ENCODE peak calls at places on chromosomes 6 and 20, in seven cellular contexts. I, Q, D, S, J, V and O are unnamed samples.

GRCh38 chr6:5412017-5412416 is 150.7 kb downstream of the FARS2 start:
- DNase-seq in I (no peak), Q (no peak), D (no peak), S (no peak), J (no peak), V (no peak), O (no peak)

GRCh38 chr6:53794073-53794719 is 609 bp upstream of the LRRC1 start:
- DNase-seq in I (peak), Q (peak), D (peak), S (peak), J (peak), V (peak), O (no peak)

GRCh38 chr6:42279144-42279781 is 61.6 kb upstream of the MRPS10 start:
- DNase-seq in I (peak), Q (peak), D (no peak), S (peak), J (no peak), V (peak), O (no peak)

GRCh38 chr20:1241456-1241855 is 15.6 kb downstream of the RAD21L1 start:
- DNase-seq in I (no peak), Q (no peak), D (no peak), S (no peak), J (no peak), V (no peak), O (no peak)

GRCh38 chr6:128507337-128508310 is 12.8 kb downstream of the PTPRK start:
- DNase-seq in I (peak), Q (peak), D (no peak), S (no peak), J (no peak), V (no peak), O (no peak)

GRCh38 chr20:48333707-48334106 is 494.1 kb downstream of the PREX1 start:
- DNase-seq in I (no peak), Q (no peak), D (no peak), S (no peak), J (no peak), V (no peak), O (no peak)

GRCh38 chr6:63440057-63440456 is 120.3 kb upstream of the LGSN start:
- DNase-seq in I (no peak), Q (no peak), D (no peak), S (no peak), J (no peak), V (no peak), O (no peak)

GRCh38 chr20:39878321-39878720 is 810.7 kb downstream of the MAFB start:
- DNase-seq in I (no peak), Q (no peak), D (no peak), S (no peak), J (no peak), V (no peak), O (no peak)

GRCh38 chr6:33634203-33634727 is 13.1 kb downstream of the ITPR3 start:
- DNase-seq in I (no peak), Q (no peak), D (no peak), S (no peak), J (peak), V (no peak), O (no peak)

GRCh38 chr6:144334150-144334708 is 49.1 kb downstream of the UTRN start:
- DNase-seq in I (no peak), Q (no peak), D (no peak), S (peak), J (no peak), V (no peak), O (peak)

GRCh38 chr6:147751232-147751631 is 242.7 kb downstream of the SAMD5 start:
- DNase-seq in I (no peak), Q (peak), D (no peak), S (no peak), J (peak), V (no peak), O (no peak)

GRCh38 chr6:44169886-44170570 is 11.4 kb downstream of the CAPN11 start:
- DNase-seq in I (no peak), Q (no peak), D (no peak), S (no peak), J (no peak), V (no peak), O (no peak)

GRCh38 chr6:12637960-12638641 is 78.5 kb upstream of the PHACTR1 start:
- DNase-seq in I (peak), Q (peak), D (peak), S (no peak), J (peak), V (peak), O (no peak)

GRCh38 chr20:6122873-6123649 is at the start of gene FERMT1:
- DNase-seq in I (peak), Q (peak), D (no peak), S (no peak), J (peak), V (peak), O (no peak)

GRCh38 chr6:40436685-40437604 is 150.2 kb downstream of the LRFN2 start:
- DNase-seq in I (no peak), Q (peak), D (no peak), S (peak), J (no peak), V (no peak), O (no peak)

GRCh38 chr20:35021831-35022230 is 66.2 kb downstream of the MYH7B start:
- DNase-seq in I (no peak), Q (no peak), D (no peak), S (no peak), J (no peak), V (no peak), O (no peak)

GRCh38 chr6:31882344-31882743 is 3.5 kb upstream of the SLC44A4 start:
- DNase-seq in I (peak), Q (peak), D (no peak), S (no peak), J (no peak), V (peak), O (no peak)

GRCh38 chr20:36319356-36320260 is 13.5 kb downstream of the DLGAP4 start:
- DNase-seq in I (no peak), Q (no peak), D (no peak), S (no peak), J (no peak), V (no peak), O (no peak)

GRCh38 chr6:128188678-128189077 is 287.8 kb upstream of the THEMIS start:
- DNase-seq in I (no peak), Q (no peak), D (no peak), S (no peak), J (no peak), V (no peak), O (no peak)

GRCh38 chr6:28838289-28838633 is 85.5 kb downstream of the TRIM27 start:
- DNase-seq in I (no peak), Q (peak), D (peak), S (peak), J (peak), V (peak), O (no peak)

GRCh38 chr20:47318596-47319516 is 37.6 kb downstream of the ZMYND8 start:
- DNase-seq in I (peak), Q (no peak), D (no peak), S (no peak), J (peak), V (peak), O (no peak)

GRCh38 chr6:15882915-15883314 is 220.1 kb upstream of the DTNBP1 start:
- DNase-seq in I (no peak), Q (no peak), D (no peak), S (no peak), J (no peak), V (no peak), O (no peak)

GRCh38 chr20:48921883-48922867 is 664 bp downstream of the ARFGEF2 start:
- DNase-seq in I (peak), Q (no peak), D (no peak), S (no peak), J (peak), V (peak), O (no peak)

GRCh38 chr6:16157909-16158308 is 29.0 kb downstream of the MYLIP start:
- DNase-seq in I (no peak), Q (no peak), D (no peak), S (no peak), J (peak), V (no peak), O (no peak)

GRCh38 chr6:30450908-30451818 is 38.1 kb upstream of the HLA-E start:
- DNase-seq in I (peak), Q (peak), D (peak), S (peak), J (no peak), V (peak), O (peak)

GRCh38 chr6:158939255-158940170 is 60.5 kb downstream of the RSPH3 start:
- DNase-seq in I (no peak), Q (no peak), D (no peak), S (no peak), J (no peak), V (no peak), O (peak)

GRCh38 chr6:106520711-106521367 is 108.5 kb downstream of the RTN4IP1 start:
- DNase-seq in I (no peak), Q (no peak), D (no peak), S (peak), J (no peak), V (no peak), O (peak)

GRCh38 chr6:108163267-108163643 is 2.6 kb upstream of the NR2E1 start:
- DNase-seq in I (no peak), Q (no peak), D (no peak), S (no peak), J (no peak), V (no peak), O (no peak)

GRCh38 chr20:3651204-3651970 is 11.8 kb downstream of the GFRA4 start:
- DNase-seq in I (no peak), Q (no peak), D (no peak), S (no peak), J (no peak), V (no peak), O (no peak)

GRCh38 chr6:45209762-45210161 is 118.4 kb upstream of the RUNX2 start:
- DNase-seq in I (peak), Q (no peak), D (no peak), S (no peak), J (no peak), V (no peak), O (no peak)

GRCh38 chr6:166904101-166904746 is 52.1 kb downstream of the RNASET2 start:
- DNase-seq in I (no peak), Q (peak), D (no peak), S (no peak), J (peak), V (peak), O (no peak)

GRCh38 chr6:77173472-77174074 is 289.7 kb downstream of the HTR1B start:
- DNase-seq in I (peak), Q (peak), D (no peak), S (no peak), J (peak), V (peak), O (no peak)

GRCh38 chr6:33419580-33420492 is at the start of gene SYNGAP1:
- DNase-seq in I (peak), Q (peak), D (peak), S (no peak), J (peak), V (peak), O (no peak)

GRCh38 chr20:40766790-40767529 is 77.9 kb upstream of the MAFB start:
- DNase-seq in I (no peak), Q (no peak), D (no peak), S (no peak), J (no peak), V (no peak), O (no peak)

GRCh38 chr6:103715269-103715668 is 1144.5 kb downstream of the HACE1 start:
- DNase-seq in I (no peak), Q (no peak), D (no peak), S (no peak), J (no peak), V (no peak), O (no peak)

GRCh38 chr20:15682690-15683089 is 890.6 kb downstream of the KIF16B start:
- DNase-seq in I (no peak), Q (peak), D (no peak), S (no peak), J (no peak), V (peak), O (no peak)

GRCh38 chr6:168526841-168527281 is 85.9 kb downstream of the SMOC2 start:
- DNase-seq in I (no peak), Q (peak), D (no peak), S (no peak), J (no peak), V (peak), O (no peak)

GRCh38 chr6:11458509-11458908 is 79.0 kb upstream of the TMEM170B start:
- DNase-seq in I (no peak), Q (no peak), D (no peak), S (no peak), J (no peak), V (no peak), O (no peak)

GRCh38 chr6:155710704-155711103 is 255.1 kb upstream of the NOX3 start:
- DNase-seq in I (no peak), Q (no peak), D (no peak), S (no peak), J (no peak), V (no peak), O (no peak)
- TF ChIP-seq CTCF in I (no peak), Q (no peak), D (no peak), S (no peak), J (no peak), V (no peak), O (no peak)

GRCh38 chr20:19789009-19789408 is 31.0 kb downstream of the RIN2 start:
- DNase-seq in I (no peak), Q (no peak), D (no peak), S (no peak), J (no peak), V (no peak), O (no peak)
- TF ChIP-seq CTCF in I (no peak), Q (peak), D (no peak), S (no peak), J (no peak), V (no peak), O (no peak)

DNA sequence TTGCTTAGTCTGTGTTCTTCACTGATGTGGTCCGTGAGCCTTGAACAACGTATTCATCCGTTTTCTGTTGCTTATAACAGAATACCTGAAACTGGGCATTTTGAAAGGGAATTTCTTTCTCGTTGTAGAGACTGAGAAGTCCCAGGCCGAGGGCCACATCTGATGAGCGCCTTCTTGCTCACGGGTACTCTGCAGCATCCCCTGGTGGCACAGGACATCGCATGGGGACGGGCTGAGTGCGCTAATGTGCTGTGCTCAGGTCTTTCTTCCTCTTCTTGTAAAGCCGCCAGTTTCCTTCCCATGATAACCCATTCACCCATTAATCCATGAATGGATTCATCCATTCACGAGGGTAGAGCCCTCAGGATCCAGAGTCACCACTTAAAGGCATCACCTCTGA is 161.0 kb downstream of the NFATC2 start:
- DNase-seq in I (no peak), Q (no peak), D (no peak), S (no peak), J (no peak), V (no peak), O (no peak)
- TF ChIP-seq CTCF in I (no peak), Q (peak), D (no peak), S (no peak), J (no peak), V (no peak), O (no peak)

GRCh38 chr6:72212686-72213085 is 326.3 kb downstream of the RIMS1 start:
- DNase-seq in I (no peak), Q (no peak), D (no peak), S (no peak), J (no peak), V (no peak), O (no peak)

GRCh38 chr6:72217626-72218025 is 331.3 kb downstream of the RIMS1 start:
- DNase-seq in I (no peak), Q (no peak), D (no peak), S (no peak), J (no peak), V (no peak), O (no peak)

GRCh38 chr6:72216222-72217106 is 330.1 kb downstream of the RIMS1 start:
- DNase-seq in I (no peak), Q (no peak), D (no peak), S (no peak), J (no peak), V (no peak), O (no peak)

GRCh38 chr6:72219536-72219935 is 333.2 kb downstream of the RIMS1 start:
- DNase-seq in I (peak), Q (peak), D (no peak), S (no peak), J (no peak), V (no peak), O (no peak)

GRCh38 chr6:72218125-72218524 is 331.8 kb downstream of the RIMS1 start:
- DNase-seq in I (peak), Q (peak), D (peak), S (no peak), J (peak), V (peak), O (no peak)
- TF ChIP-seq CTCF in I (peak), Q (peak), D (peak), S (no peak), J (peak), V (peak), O (no peak)

GRCh38 chr20:62542862-62543261 is 67.1 kb upstream of the GATA5 start:
- DNase-seq in I (no peak), Q (no peak), D (no peak), S (no peak), J (no peak), V (no peak), O (no peak)

GRCh38 chr20:62537649-62538292 is 62.0 kb upstream of the GATA5 start:
- DNase-seq in I (no peak), Q (no peak), D (no peak), S (no peak), J (no peak), V (no peak), O (no peak)

GRCh38 chr20:62539646-62540045 is 63.9 kb upstream of the GATA5 start:
- DNase-seq in I (no peak), Q (no peak), D (no peak), S (no peak), J (no peak), V (no peak), O (no peak)

GRCh38 chr20:62539208-62539607 is 63.4 kb upstream of the GATA5 start:
- DNase-seq in I (no peak), Q (no peak), D (no peak), S (no peak), J (no peak), V (no peak), O (no peak)

DNA sequence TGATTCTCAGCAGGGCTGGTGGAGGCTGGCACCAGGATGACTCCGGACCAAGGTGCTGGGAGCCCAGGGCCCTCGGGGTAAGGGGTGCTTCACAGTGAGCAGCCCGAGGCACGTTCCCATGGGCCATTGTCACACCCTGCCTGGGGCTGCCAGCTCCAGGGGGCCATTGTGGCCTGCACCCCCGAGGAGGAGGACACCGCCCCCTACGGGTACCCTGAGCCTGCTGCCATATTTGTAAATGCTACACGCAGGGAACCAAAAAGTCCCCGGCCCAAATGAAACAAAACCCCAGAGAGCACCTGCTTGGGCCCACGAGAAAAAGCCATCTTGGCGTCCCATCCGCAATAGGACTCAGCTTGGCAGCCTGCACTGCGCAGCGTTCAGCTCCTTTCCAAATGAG is 64.7 kb upstream of the GATA5 start:
- DNase-seq in I (no peak), Q (no peak), D (no peak), S (no peak), J (no peak), V (no peak), O (no peak)
- TF ChIP-seq CTCF in I (no peak), Q (no peak), D (no peak), S (no peak), J (no peak), V (no peak), O (no peak)

DNA sequence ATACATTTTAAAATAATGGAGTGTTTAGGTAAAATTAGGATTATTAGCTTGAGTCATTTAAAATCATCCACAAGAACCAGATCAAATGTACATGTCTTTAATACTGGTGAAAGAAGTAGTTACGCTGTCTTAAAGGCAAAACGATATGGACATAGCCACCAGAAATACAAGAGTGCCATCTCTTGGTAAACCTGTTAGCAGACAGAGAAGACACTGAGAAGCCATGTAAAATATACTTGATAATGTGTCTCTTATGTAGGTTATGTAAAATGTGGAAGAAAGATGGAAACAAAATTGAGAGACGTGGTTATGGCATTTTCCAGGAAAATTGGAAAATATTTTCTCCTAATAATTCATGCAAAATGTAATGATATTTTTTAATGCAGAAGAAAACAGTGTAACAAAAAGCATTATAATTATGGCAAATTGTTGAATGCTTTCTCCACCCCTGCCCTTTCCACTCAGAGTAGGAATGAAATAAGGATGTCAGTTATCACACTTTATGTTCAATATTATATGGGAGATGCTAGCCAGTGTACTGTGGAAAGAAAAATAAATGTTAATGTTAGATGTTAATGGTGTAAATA is 12.2 kb upstream of the SLC17A2 start:
- DNase-seq in I (peak), Q (peak), D (peak), S (no peak), J (peak), V (peak), O (no peak)
- TF ChIP-seq CTCF in I (peak), Q (peak), D (peak), S (peak), J (peak), V (peak), O (no peak)

GRCh38 chr6:137475103-137475502 is 19.1 kb downstream of the OLIG3 start:
- DNase-seq in I (no peak), Q (no peak), D (no peak), S (no peak), J (no peak), V (no peak), O (no peak)
- TF ChIP-seq CTCF in I (no peak), Q (peak), D (peak), S (no peak), J (no peak), V (no peak), O (no peak)

GRCh38 chr6:69868252-69868804 is 2.0 kb downstream of the COL19A1 start:
- DNase-seq in I (no peak), Q (no peak), D (no peak), S (no peak), J (peak), V (no peak), O (no peak)
- TF ChIP-seq CTCF in I (no peak), Q (no peak), D (no peak), S (no peak), J (no peak), V (no peak), O (no peak)